ENCODE peak calls at places on chromosomes 5 and 9, in ten cellular contexts. J, T, E, L, X, Q, K, H, O and G are unnamed samples.
A peak's percentile ranks its signal among the peaks of the same experiment; 100 is the strongest.

GRCh38 chr9:76905984-76906861 is at the start of gene PRUNE2:
- DNase-seq in H (peak; percentile 71), E (peak; percentile 96), J (peak; percentile 86), X (no peak), K (peak; percentile 66), O (peak; percentile 56), T (peak; percentile 39), L (peak; percentile 50), Q (peak; percentile 38), G (peak; percentile 85)

GRCh38 chr5:32264954-32265572 is 47.7 kb downstream of the MTMR12 start:
- DNase-seq in O (no peak), E (no peak), T (no peak), X (no peak), L (no peak), H (no peak), Q (no peak), K (no peak), J (no peak), G (no peak)

GRCh38 chr9:101354143-101354764 is 30.6 kb downstream of the BAAT start:
- DNase-seq in L (peak; percentile 71), T (peak; percentile 90), E (no peak), X (no peak), O (no peak), H (no peak), Q (no peak), J (no peak), K (no peak), G (no peak)

GRCh38 chr5:80185095-80185494 is 70.8 kb downstream of the SERINC5 start:
- DNase-seq in O (no peak), K (no peak), T (no peak), E (no peak), L (no peak), H (no peak), Q (no peak), J (no peak), X (no peak), G (no peak)

GRCh38 chr5:172235827-172236749 is 42.1 kb downstream of the EFCAB9 start:
- DNase-seq in O (no peak), E (no peak), T (no peak), L (no peak), Q (no peak), J (peak; percentile 4), X (no peak), K (no peak), H (peak; percentile 15), G (no peak)

GRCh38 chr5:116063950-116064349 is 20.9 kb upstream of the COMMD10 start:
- DNase-seq in T (no peak), O (no peak), X (no peak), H (peak; percentile 22), E (no peak), K (no peak), Q (no peak), J (no peak), L (no peak), G (no peak)

GRCh38 chr9:96232539-96233241 is 69.3 kb downstream of the HSD17B3 start:
- DNase-seq in J (peak; percentile 91), O (peak; percentile 69), L (peak; percentile 36), X (peak; percentile 74), K (peak; percentile 82), T (peak; percentile 57), H (peak; percentile 55), E (peak; percentile 64), Q (no peak), G (peak; percentile 31)

GRCh38 chr9:112489876-112490661 is 3.4 kb downstream of the KIAA1958 start:
- DNase-seq in O (no peak), K (no peak), L (no peak), Q (no peak), H (no peak), T (no peak), X (no peak), J (no peak), E (no peak), G (no peak)

GRCh38 chr5:113380299-113381014 is 54.3 kb downstream of the TSSK1B start:
- DNase-seq in T (no peak), L (no peak), H (no peak), E (peak; percentile 43), X (no peak), K (no peak), O (no peak), J (no peak), Q (no peak), G (no peak)

GRCh38 chr5:36364473-36364872 is 62.8 kb upstream of the RANBP3L start:
- DNase-seq in H (no peak), E (no peak), O (no peak), X (no peak), J (no peak), L (no peak), Q (no peak), K (no peak), T (no peak), G (no peak)

GRCh38 chr5:103569313-103570060 is 6.9 kb upstream of the NUDT12 start:
- DNase-seq in J (peak; percentile 8), H (no peak), K (no peak), X (no peak), L (no peak), E (no peak), O (no peak), T (peak; percentile 11), Q (no peak), G (no peak)

GRCh38 chr5:143476601-143477211 is 73.2 kb upstream of the NR3C1 start:
- DNase-seq in E (no peak), Q (no peak), L (no peak), K (no peak), X (no peak), J (no peak), T (no peak), H (no peak), O (no peak), G (no peak)

GRCh38 chr9:116647515-116647809 is 39.6 kb upstream of the TRIM32 start:
- DNase-seq in K (no peak), H (no peak), X (no peak), Q (no peak), O (no peak), T (no peak), E (no peak), J (no peak), L (no peak), G (no peak)
- TF ChIP-seq CTCF in K (peak; percentile 16), H (no peak), X (peak; percentile 0), Q (no peak), O (no peak), T (no peak), E (no peak), J (no peak), L (no peak), G (no peak)

DNA sequence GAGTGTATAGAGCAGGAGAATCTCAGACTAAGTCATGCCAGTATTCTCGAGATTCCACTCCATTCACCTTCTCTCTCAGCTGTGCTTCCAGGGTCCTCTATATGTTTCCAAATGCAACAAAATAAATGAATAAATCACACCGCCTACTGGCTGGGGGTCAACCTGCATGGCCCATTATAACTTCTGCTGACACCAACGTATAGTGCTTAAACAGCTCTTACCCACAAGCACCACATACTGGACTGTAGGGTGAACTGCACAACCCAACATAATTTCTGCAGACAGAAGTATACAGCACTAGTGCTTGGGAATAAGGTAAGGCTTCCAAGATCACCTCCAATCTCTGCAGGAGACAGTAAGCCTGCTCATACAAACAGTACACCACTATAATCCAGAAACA is 33.1 kb upstream of the HTR4 start:
- DNase-seq in J (peak; percentile 39), O (no peak), E (peak; percentile 43), Q (no peak), H (no peak), K (no peak), T (peak; percentile 59), L (peak; percentile 67), X (no peak), G (peak; percentile 23)
- TF ChIP-seq CTCF in J (peak; percentile 49), O (peak; percentile 50), E (peak; percentile 39), Q (peak; percentile 24), H (peak; percentile 34), K (no peak), T (no peak), L (peak; percentile 50), X (no peak), G (peak; percentile 63)

GRCh38 chr5:175697846-175698245 is 40.0 kb downstream of the HRH2 start:
- DNase-seq in X (no peak), L (no peak), K (no peak), J (no peak), H (no peak), Q (no peak), O (no peak), T (no peak), E (no peak), G (no peak)

GRCh38 chr5:175706499-175706898 is 48.6 kb downstream of the HRH2 start:
- DNase-seq in O (no peak), L (no peak), Q (no peak), E (no peak), J (no peak), H (no peak), K (no peak), T (no peak), X (no peak), G (no peak)

GRCh38 chr5:175700991-175701390 is 43.1 kb downstream of the HRH2 start:
- DNase-seq in K (peak; percentile 22), E (no peak), J (no peak), O (no peak), T (peak; percentile 25), L (no peak), X (no peak), H (no peak), Q (no peak), G (no peak)

GRCh38 chr5:175698401-175699115 is 40.7 kb downstream of the HRH2 start:
- DNase-seq in O (no peak), T (no peak), E (no peak), J (no peak), H (no peak), L (no peak), Q (no peak), K (no peak), X (no peak), G (no peak)

DNA sequence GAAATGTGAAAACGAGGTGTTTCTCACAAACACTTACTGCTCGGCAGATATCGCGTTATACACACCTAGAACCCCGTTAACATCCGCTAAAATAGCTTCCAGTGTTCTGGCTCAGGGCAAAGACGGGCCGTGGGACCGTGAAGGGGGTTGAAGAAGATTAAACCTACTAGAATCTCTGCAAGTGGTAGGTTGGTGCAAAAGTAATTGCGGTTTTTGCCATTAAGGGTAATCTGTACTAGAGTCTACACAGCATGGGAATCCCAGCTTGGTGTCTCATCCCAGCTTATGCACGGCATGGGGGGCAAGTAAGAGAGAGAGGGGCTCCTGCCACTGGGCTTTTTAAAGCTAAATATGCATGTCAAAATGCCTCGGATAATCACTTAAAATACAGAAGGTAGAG is 43.9 kb downstream of the HRH2 start:
- DNase-seq in T (no peak), O (no peak), X (no peak), J (no peak), L (no peak), Q (no peak), H (no peak), E (no peak), K (no peak), G (no peak)
- TF ChIP-seq CTCF in T (no peak), O (no peak), X (no peak), J (no peak), L (no peak), Q (no peak), H (no peak), E (no peak), K (no peak), G (no peak)

DNA sequence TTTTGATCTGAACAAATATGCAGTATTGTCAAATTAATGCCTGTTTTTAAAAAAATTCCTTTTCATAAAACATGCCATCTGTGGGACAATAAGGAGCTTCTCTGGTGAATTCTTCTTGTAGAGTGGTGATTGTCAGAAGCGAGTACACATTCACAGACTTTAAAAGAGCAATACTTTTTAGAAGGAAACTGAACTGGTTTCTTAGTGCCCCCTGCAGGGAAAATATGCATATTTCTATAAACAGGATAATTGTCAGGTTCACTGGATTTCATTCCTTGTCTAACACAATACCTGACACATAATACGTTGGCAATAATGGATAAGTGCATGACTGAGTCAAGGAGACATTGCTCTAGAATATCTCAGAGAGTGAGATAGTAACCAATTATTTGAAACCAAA is 133.7 kb downstream of the KIF4B start:
- DNase-seq in O (no peak), J (peak; percentile 16), X (no peak), Q (no peak), L (no peak), K (peak; percentile 22), E (no peak), H (peak; percentile 9), T (no peak), G (no peak)
- TF ChIP-seq CTCF in O (no peak), J (peak; percentile 47), X (no peak), Q (no peak), L (no peak), K (peak; percentile 22), E (peak; percentile 32), H (peak; percentile 51), T (peak; percentile 44), G (no peak)